ENCODE peak calls at places on chromosomes 2 and 18, in seven cellular contexts. N is fibroblast of lung, A is testis, U is astrocyte of the spinal cord, P is GM12865, Y is fibroblast of mammary gland, X is AG10803. K is an unnamed sample.

GRCh38 chr2:159265171-159265576 is 21.3 kb downstream of the WDSUB1 start:
- DNase-seq in X (peak), Y (peak), A (no peak), P (no peak), U (peak), N (no peak), K (peak)

GRCh38 chr2:13193900-13194299 is 477.2 kb downstream of the TRIB2 start:
- DNase-seq in A (no peak), P (peak), X (peak), N (peak), Y (peak), U (peak), K (peak)

GRCh38 chr2:76861708-76862107 is 660.5 kb downstream of the LRRTM4 start:
- DNase-seq in X (no peak), N (no peak), Y (peak), P (peak), U (peak), A (no peak), K (no peak)

GRCh38 chr2:144133881-144134280 is 386.0 kb downstream of the ZEB2 start:
- DNase-seq in A (no peak), N (no peak), X (no peak), U (no peak), Y (no peak), P (peak), K (no peak)

GRCh38 chr2:8513601-8514273 is 168.1 kb upstream of the ID2 start:
- DNase-seq in A (no peak), Y (no peak), U (no peak), N (no peak), X (no peak), P (no peak), K (no peak)

GRCh38 chr2:100814043-100814442 is 5.9 kb upstream of the NPAS2 start:
- DNase-seq in N (no peak), X (no peak), P (no peak), A (no peak), Y (no peak), U (no peak), K (no peak)

GRCh38 chr2:237618449-237618848 is 8.9 kb upstream of the LRRFIP1 start:
- DNase-seq in P (no peak), X (peak), N (peak), U (peak), Y (peak), A (no peak), K (peak)

GRCh38 chr18:60247103-60247502 is 125.5 kb downstream of the MC4R start:
- DNase-seq in P (peak), N (no peak), X (no peak), Y (no peak), A (no peak), U (no peak), K (no peak)

GRCh38 chr2:48207201-48207641 is 300.9 kb upstream of the FBXO11 start:
- DNase-seq in X (no peak), U (no peak), A (no peak), N (no peak), Y (no peak), P (no peak), K (no peak)

GRCh38 chr2:9752441-9753275 is 90.6 kb upstream of the TAF1B start:
- DNase-seq in A (no peak), U (peak), X (peak), Y (peak), N (peak), P (peak), K (peak)

GRCh38 chr18:73007195-73007934 is 139.6 kb upstream of the NETO1 start:
- DNase-seq in X (no peak), U (peak), Y (no peak), A (no peak), P (peak), N (no peak), K (no peak)

GRCh38 chr2:224284134-224284946 is 117.6 kb downstream of the FAM124B start:
- DNase-seq in X (peak), N (peak), P (peak), Y (peak), U (peak), A (no peak), K (no peak)

GRCh38 chr2:17539993-17540812 is at the start of gene VSNL1:
- DNase-seq in X (peak), Y (peak), P (peak), U (peak), A (peak), N (peak), K (peak)

GRCh38 chr2:28404086-28404485 is 11.4 kb downstream of the FOSL2 start:
- DNase-seq in P (no peak), A (no peak), X (no peak), U (no peak), Y (no peak), N (no peak), K (no peak)

GRCh38 chr18:9918016-9918680 is 4.3 kb downstream of the VAPA start:
- DNase-seq in X (no peak), A (no peak), U (peak), N (no peak), P (no peak), Y (peak), K (no peak)

GRCh38 chr2:160583162-160583522 is 89.5 kb upstream of the RBMS1 start:
- DNase-seq in Y (no peak), U (peak), N (peak), X (peak), P (no peak), A (no peak), K (no peak)

GRCh38 chr2:71000780-71001591 is 6.3 kb upstream of the TEX261 start:
- DNase-seq in N (peak), A (peak), U (peak), P (peak), X (peak), Y (peak), K (peak)
- H3K4me3 ChIP-seq in N (peak), A (peak), U (peak), P (peak), X (peak), Y (peak), K (peak)

DNA sequence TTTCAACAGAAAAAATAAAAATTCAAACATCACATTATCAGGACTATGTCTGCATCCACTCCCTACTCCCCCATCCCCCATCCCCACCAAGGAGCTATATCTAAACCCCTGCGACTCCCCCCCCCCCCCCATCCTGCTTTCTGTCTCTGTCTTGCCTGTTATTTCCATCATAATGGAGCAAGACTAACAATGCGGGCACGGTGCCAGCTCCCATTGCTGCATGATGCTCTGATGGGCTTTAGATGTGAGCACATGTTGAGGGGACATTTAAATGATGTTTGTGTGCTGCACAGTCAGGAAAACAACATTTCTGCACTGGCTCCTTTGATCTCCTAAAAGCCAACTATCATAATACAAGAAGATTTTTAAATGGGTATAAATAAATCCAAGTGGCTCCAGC is 644.2 kb upstream of the SETBP1 start:
- DNase-seq in U (no peak), Y (no peak), P (no peak), N (peak), A (peak), X (no peak), K (no peak)
- H3K4me3 ChIP-seq in U (no peak), Y (no peak), P (no peak), N (no peak), A (no peak), X (no peak), K (no peak)

DNA sequence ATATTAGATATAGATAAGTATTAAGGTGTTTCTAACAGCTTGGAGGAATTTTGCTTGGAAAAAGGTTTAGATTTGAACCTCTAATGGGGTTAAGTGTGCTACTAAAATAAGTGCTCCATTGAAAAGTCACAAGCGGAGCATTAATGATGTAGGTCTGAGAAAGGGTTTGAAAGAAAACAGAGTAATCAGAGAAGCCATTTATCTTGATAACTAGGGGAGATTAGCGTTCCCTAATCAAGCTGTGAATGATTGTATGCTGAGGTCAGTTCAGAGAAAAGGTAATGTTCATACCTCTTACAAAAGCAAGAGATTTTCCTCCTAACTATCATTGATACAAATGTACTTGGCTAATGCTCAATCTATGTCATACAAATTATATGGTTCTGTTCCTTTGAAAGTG is 1.5 kb downstream of the ARHGAP25 start:
- DNase-seq in A (no peak), X (no peak), N (no peak), P (no peak), U (no peak), Y (no peak), K (no peak)
- H3K4me3 ChIP-seq in A (no peak), X (no peak), N (no peak), P (peak), U (no peak), Y (no peak), K (no peak)

GRCh38 chr18:21505231-21505630 is 95.3 kb downstream of the ESCO1 start:
- DNase-seq in A (no peak), U (no peak), Y (no peak), X (no peak), N (no peak), P (no peak), K (no peak)
- H3K4me3 ChIP-seq in A (no peak), U (no peak), Y (no peak), X (no peak), N (no peak), P (no peak), K (no peak)

GRCh38 chr2:18645315-18645714 is 55.9 kb upstream of the NT5C1B start:
- DNase-seq in X (no peak), Y (peak), A (no peak), N (no peak), U (no peak), P (no peak), K (no peak)
- H3K4me3 ChIP-seq in X (no peak), Y (no peak), A (no peak), N (no peak), U (no peak), P (no peak), K (no peak)

GRCh38 chr2:218020966-218021535 is 18.3 kb upstream of the TNS1 start:
- DNase-seq in A (no peak), Y (no peak), X (no peak), P (no peak), N (no peak), U (no peak), K (no peak)

GRCh38 chr2:218022131-218022850 is 19.5 kb upstream of the TNS1 start:
- DNase-seq in Y (no peak), X (no peak), U (no peak), P (no peak), N (no peak), A (no peak), K (no peak)

GRCh38 chr2:218020281-218020680 is 17.5 kb upstream of the TNS1 start:
- DNase-seq in P (no peak), Y (no peak), A (no peak), X (no peak), U (no peak), N (no peak), K (no peak)

GRCh38 chr2:218022851-218023530 is 20.2 kb upstream of the TNS1 start:
- DNase-seq in P (no peak), N (no peak), U (no peak), A (no peak), Y (no peak), X (no peak), K (no peak)

DNA sequence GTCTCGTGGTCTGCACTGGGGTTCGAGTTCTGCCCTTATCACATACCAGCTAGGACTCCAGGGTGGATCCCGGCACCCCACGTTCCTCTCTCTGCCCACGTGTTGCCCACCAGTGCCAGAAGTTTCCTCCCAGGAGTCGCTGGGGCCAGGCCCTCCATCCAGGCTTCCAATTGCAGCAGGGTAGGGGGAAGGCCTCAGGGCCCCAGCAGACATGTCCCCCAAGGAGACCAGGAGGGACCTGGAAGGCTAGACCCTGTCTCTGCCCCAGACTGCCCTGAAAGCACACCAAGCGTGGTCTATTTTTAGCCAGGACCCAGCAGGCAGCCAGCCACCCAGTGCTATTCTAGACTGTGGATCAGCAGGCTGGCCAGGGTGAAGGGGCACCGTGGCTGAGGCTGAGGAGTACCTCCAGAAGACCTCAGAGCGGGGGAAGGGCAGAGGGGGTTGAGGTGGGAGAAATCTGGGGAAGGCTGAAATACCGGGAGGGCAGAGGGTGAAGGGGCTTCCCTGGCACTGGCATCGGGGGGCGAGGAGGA is 18.8 kb upstream of the TNS1 start:
- DNase-seq in A (no peak), U (no peak), P (no peak), N (no peak), X (no peak), Y (no peak), K (no peak)
- H3K4me3 ChIP-seq in A (no peak), U (no peak), P (no peak), N (no peak), X (no peak), Y (no peak), K (no peak)

DNA sequence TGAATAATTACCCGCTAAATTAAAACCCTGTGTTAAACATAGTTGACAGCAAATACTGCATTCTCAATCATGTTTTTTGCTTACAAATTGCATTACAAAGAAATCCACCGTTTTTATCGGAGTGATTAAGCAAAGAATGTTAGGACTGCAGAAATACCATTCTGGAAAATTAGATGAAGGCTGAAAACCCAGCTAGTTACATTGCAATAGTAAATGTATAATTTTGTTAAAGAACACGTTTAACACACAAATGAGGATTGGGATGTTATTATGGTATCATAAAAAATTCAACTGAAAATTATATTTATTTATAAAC is 12.3 kb upstream of the GBX2 start:
- DNase-seq in U (no peak), X (no peak), P (no peak), Y (no peak), N (peak), A (no peak), K (no peak)
- H3K4me3 ChIP-seq in U (no peak), X (no peak), P (no peak), Y (no peak), N (no peak), A (no peak), K (no peak)

GRCh38 chr2:61887684-61888303 is 662 bp downstream of the CCT4 start:
- DNase-seq in X (peak), P (peak), Y (peak), N (peak), U (peak), A (peak), K (peak)

GRCh38 chr2:61889212-61889956 is 928 bp upstream of the CCT4 start:
- DNase-seq in X (no peak), A (peak), U (no peak), P (peak), Y (no peak), N (no peak), K (no peak)

GRCh38 chr2:61882850-61883249 is 5.6 kb downstream of the CCT4 start:
- DNase-seq in P (no peak), U (no peak), A (no peak), N (no peak), X (no peak), Y (no peak), K (no peak)

GRCh38 chr2:61885896-61886603 is 2.4 kb downstream of the CCT4 start:
- DNase-seq in N (no peak), P (no peak), Y (no peak), X (no peak), A (no peak), U (no peak), K (no peak)
- H3K4me3 ChIP-seq in N (peak), P (no peak), Y (peak), X (no peak), A (no peak), U (no peak), K (peak)

GRCh38 chr2:191291471-191291870 is 46.3 kb downstream of the MYO1B start:
- DNase-seq in X (peak), Y (no peak), A (no peak), P (no peak), U (no peak), N (no peak), K (no peak)
- H3K4me3 ChIP-seq in X (no peak), Y (no peak), A (no peak), P (no peak), U (no peak), N (no peak), K (no peak)

GRCh38 chr2:96264086-96264485 is 1.7 kb downstream of the TMEM127 start:
- DNase-seq in A (no peak), P (no peak), N (no peak), X (peak), U (no peak), Y (peak), K (no peak)
- H3K4me3 ChIP-seq in A (no peak), P (peak), N (peak), X (peak), U (no peak), Y (peak), K (no peak)

K was measured in MG63.